ENCODE peak calls at places on chromosomes 5 and 9, in six cellular contexts. V, G, O, T, W and J are unnamed samples.

GRCh38 chr5:125186911-125187375 is 440.5 kb upstream of the ZNF608 start:
- DNase-seq in V (no peak), G (no peak), O (no peak), T (no peak), W (no peak), J (no peak)

GRCh38 chr9:96450613-96451544 is 910 bp downstream of the HABP4 start:
- DNase-seq in V (peak; percentile 50), G (peak; percentile 16), O (no peak), T (peak; percentile 51), W (peak; percentile 50), J (peak; percentile 55)

GRCh38 chr5:111734013-111734412 is 23.0 kb downstream of the NREP start:
- DNase-seq in V (peak; percentile 73), G (no peak), O (no peak), T (peak; percentile 71), W (no peak), J (no peak)

GRCh38 chr5:155087036-155087435 is 73.5 kb downstream of the KIF4B start:
- DNase-seq in V (no peak), G (no peak), O (no peak), T (no peak), W (no peak), J (no peak)

GRCh38 chr5:74185599-74185998 is 454.9 kb downstream of the ENC1 start:
- DNase-seq in V (peak; percentile 50), G (no peak), O (no peak), T (peak; percentile 85), W (no peak), J (no peak)

GRCh38 chr5:149450199-149450598 is 71.1 kb upstream of the IL17B start:
- DNase-seq in V (peak; percentile 65), G (no peak), O (no peak), T (peak; percentile 78), W (no peak), J (no peak)

GRCh38 chr9:109311731-109312130 is 9.1 kb downstream of the EPB41L4B start:
- DNase-seq in V (no peak), G (no peak), O (no peak), T (no peak), W (no peak), J (no peak)

GRCh38 chr9:131815971-131816873 is 76.3 kb upstream of the RAPGEF1 start:
- DNase-seq in V (no peak), G (no peak), O (no peak), T (no peak), W (no peak), J (no peak)

GRCh38 chr5:180640765-180641565 is 8.4 kb downstream of the FLT4 start:
- DNase-seq in V (no peak), G (no peak), O (no peak), T (no peak), W (no peak), J (no peak)

GRCh38 chr5:67774153-67774552 is 441.4 kb upstream of the PIK3R1 start:
- DNase-seq in V (no peak), G (no peak), O (no peak), T (no peak), W (no peak), J (no peak)

GRCh38 chr5:181261320-181262085 is 560 bp upstream of the TRIM52 start:
- DNase-seq in V (peak; percentile 78), G (peak; percentile 69), O (no peak), T (peak; percentile 85), W (peak; percentile 81), J (peak; percentile 69)

GRCh38 chr5:148697177-148697820 is 43.0 kb upstream of the HTR4 start:
- DNase-seq in V (peak; percentile 40), G (no peak), O (no peak), T (peak; percentile 20), W (no peak), J (peak; percentile 69)

GRCh38 chr5:142548739-142549275 is 137.1 kb downstream of the FGF1 start:
- DNase-seq in V (peak; percentile 98), G (no peak), O (peak; percentile 75), T (peak; percentile 96), W (peak; percentile 86), J (peak; percentile 95)

GRCh38 chr5:59367791-59368394 is 525.6 kb downstream of the PDE4D start:
- DNase-seq in V (peak; percentile 74), G (no peak), O (peak; percentile 28), T (peak; percentile 76), W (peak; percentile 90), J (peak; percentile 60)

GRCh38 chr5:159481751-159482150 is 151.5 kb upstream of the IL12B start:
- DNase-seq in V (no peak), G (no peak), O (no peak), T (no peak), W (no peak), J (no peak)

GRCh38 chr5:114957384-114957783 is 212.3 kb downstream of the TRIM36 start:
- DNase-seq in V (no peak), G (no peak), O (no peak), T (no peak), W (no peak), J (no peak)

GRCh38 chr5:7794301-7794700 is 56.6 kb downstream of the CFAP90 start:
- DNase-seq in V (no peak), G (no peak), O (no peak), T (peak; percentile 26), W (no peak), J (no peak)

GRCh38 chr9:127181595-127182190 is 59.3 kb upstream of the ANGPTL2 start:
- DNase-seq in V (no peak), G (no peak), O (no peak), T (no peak), W (no peak), J (no peak)

GRCh38 chr5:142014911-142015584 is 2.2 kb upstream of the GNPDA1 start:
- DNase-seq in V (peak; percentile 80), G (no peak), O (peak; percentile 42), T (peak; percentile 77), W (peak; percentile 58), J (peak; percentile 76)

GRCh38 chr5:150272531-150272930 is 17.0 kb downstream of the CAMK2A start:
- DNase-seq in V (peak; percentile 46), G (no peak), O (no peak), T (peak; percentile 62), W (peak; percentile 74), J (peak; percentile 55)

GRCh38 chr9:71928376-71928775 is 16.9 kb downstream of the C9orf85 start:
- DNase-seq in V (no peak), G (no peak), O (no peak), T (no peak), W (no peak), J (no peak)

GRCh38 chr5:69414885-69415583 is at the start of gene MARVELD2:
- DNase-seq in V (peak; percentile 47), G (peak; percentile 38), O (peak; percentile 97), T (peak; percentile 79), W (peak; percentile 76), J (no peak)

GRCh38 chr5:126030698-126031097 is 392.5 kb upstream of the GRAMD2B start:
- DNase-seq in V (no peak), G (no peak), O (no peak), T (no peak), W (no peak), J (no peak)

GRCh38 chr9:121706149-121706548 is 54.7 kb downstream of the DAB2IP start:
- DNase-seq in V (no peak), G (no peak), O (no peak), T (no peak), W (no peak), J (no peak)